ENCODE peak calls at places on chromosomes 16 and 17, in seven cellular contexts. I, C, Y, T, O, X and V are unnamed samples.

GRCh38 chr16:55487048-55487803 is 8.2 kb downstream of the MMP2 start:
- DNase-seq in I (no peak), C (no peak), Y (peak; percentile 90), T (no peak), O (no peak), X (no peak), V (no peak)

GRCh38 chr16:15682105-15682570 is 32.1 kb downstream of the NDE1 start:
- DNase-seq in I (peak; percentile 73), C (peak; percentile 84), Y (no peak), T (no peak), O (peak; percentile 29), X (peak; percentile 21), V (no peak)

GRCh38 chr16:35146723-35147458 is 1687.5 kb downstream of the TP53TG3F start:
- DNase-seq in I (no peak), C (no peak), Y (no peak), T (no peak), O (no peak), X (no peak), V (peak; percentile 43)

GRCh38 chr16:20073203-20074088 is at the start of gene GPR139:
- DNase-seq in I (no peak), C (no peak), Y (no peak), T (no peak), O (no peak), X (no peak), V (no peak)

GRCh38 chr16:64711026-64711425 is 410.8 kb downstream of the CDH11 start:
- DNase-seq in I (no peak), C (no peak), Y (no peak), T (no peak), O (no peak), X (no peak), V (no peak)

GRCh38 chr17:79563237-79564013 is 47.4 kb downstream of the RBFOX3 start:
- DNase-seq in I (no peak), C (no peak), Y (peak; percentile 19), T (no peak), O (no peak), X (no peak), V (peak; percentile 15)

GRCh38 chr17:10875411-10875810 is 37.5 kb upstream of the PIRT start:
- DNase-seq in I (no peak), C (no peak), Y (no peak), T (no peak), O (no peak), X (no peak), V (no peak)

GRCh38 chr17:56648341-56648740 is 54.8 kb downstream of the NOG start:
- DNase-seq in I (no peak), C (no peak), Y (no peak), T (no peak), O (no peak), X (no peak), V (no peak)

GRCh38 chr17:48153711-48154642 is 46.4 kb downstream of the SNX11 start:
- DNase-seq in I (peak; percentile 25), C (peak; percentile 52), Y (no peak), T (no peak), O (peak; percentile 51), X (peak; percentile 68), V (no peak)

GRCh38 chr16:29745853-29746345 is at the start of gene C16orf54:
- DNase-seq in I (peak; percentile 99), C (no peak), Y (peak; percentile 76), T (peak; percentile 89), O (peak; percentile 73), X (peak; percentile 87), V (peak; percentile 99)

GRCh38 chr17:43170140-43170765 is 761 bp upstream of the NBR1 start:
- DNase-seq in I (peak; percentile 97), C (peak; percentile 95), Y (peak; percentile 97), T (peak; percentile 85), O (peak; percentile 91), X (peak; percentile 94), V (peak; percentile 94)

GRCh38 chr17:4881761-4882555 is 17.4 kb upstream of the C17orf107 start:
- DNase-seq in I (peak; percentile 23), C (peak; percentile 52), Y (no peak), T (no peak), O (peak; percentile 83), X (peak; percentile 80), V (peak; percentile 90)

GRCh38 chr17:77644981-77645380 is 313.5 kb upstream of the TNRC6C start:
- DNase-seq in I (no peak), C (no peak), Y (no peak), T (no peak), O (no peak), X (no peak), V (peak; percentile 67)

GRCh38 chr17:14121952-14122351 is 52.6 kb downstream of the COX10 start:
- DNase-seq in I (peak; percentile 19), C (peak; percentile 23), Y (no peak), T (no peak), O (no peak), X (no peak), V (no peak)

GRCh38 chr17:10183931-10184930 is 14.2 kb downstream of the GAS7 start:
- DNase-seq in I (no peak), C (no peak), Y (no peak), T (no peak), O (no peak), X (no peak), V (no peak)

GRCh38 chr17:60535382-60536279 is 9.6 kb upstream of the APPBP2 start:
- DNase-seq in I (no peak), C (no peak), Y (no peak), T (no peak), O (no peak), X (no peak), V (no peak)

GRCh38 chr16:86355951-86356350 is 154.4 kb upstream of the FOXF1 start:
- DNase-seq in I (no peak), C (no peak), Y (no peak), T (no peak), O (no peak), X (no peak), V (no peak)

GRCh38 chr16:55408656-55409055 is 70.3 kb upstream of the MMP2 start:
- DNase-seq in I (no peak), C (no peak), Y (no peak), T (no peak), O (no peak), X (no peak), V (no peak)

GRCh38 chr17:43943769-43944418 is 1.6 kb upstream of the PPY start:
- DNase-seq in I (peak; percentile 74), C (peak; percentile 69), Y (peak; percentile 90), T (peak; percentile 38), O (peak; percentile 86), X (peak; percentile 82), V (peak; percentile 95)

GRCh38 chr16:75025766-75026165 is 26.9 kb downstream of the ZNRF1 start:
- DNase-seq in I (no peak), C (no peak), Y (no peak), T (no peak), O (no peak), X (no peak), V (no peak)

GRCh38 chr16:57623251-57624043 is 5.0 kb upstream of the ADGRG1 start:
- DNase-seq in I (no peak), C (no peak), Y (peak; percentile 72), T (no peak), O (peak; percentile 78), X (peak; percentile 65), V (peak; percentile 59)

GRCh38 chr16:57622361-57623250 is 5.8 kb upstream of the ADGRG1 start:
- DNase-seq in I (no peak), C (no peak), Y (no peak), T (no peak), O (no peak), X (no peak), V (peak; percentile 67)

GRCh38 chr16:57619606-57620315 is 8.7 kb upstream of the ADGRG1 start:
- DNase-seq in I (no peak), C (no peak), Y (peak; percentile 35), T (no peak), O (peak; percentile 85), X (peak; percentile 83), V (peak; percentile 67)

GRCh38 chr16:57620316-57621231 is 7.9 kb upstream of the ADGRG1 start:
- DNase-seq in I (no peak), C (no peak), Y (peak; percentile 49), T (no peak), O (peak; percentile 88), X (peak; percentile 75), V (peak; percentile 46)

GRCh38 chr16:57621521-57622268 is 6.7 kb upstream of the ADGRG1 start:
- DNase-seq in I (no peak), C (no peak), Y (peak; percentile 61), T (no peak), O (no peak), X (no peak), V (peak; percentile 66)
- TF ChIP-seq POLR2AphosphoS5 in I (no peak), C (no peak), Y (no peak), T (no peak), O (no peak), X (no peak), V (no peak)

DNA sequence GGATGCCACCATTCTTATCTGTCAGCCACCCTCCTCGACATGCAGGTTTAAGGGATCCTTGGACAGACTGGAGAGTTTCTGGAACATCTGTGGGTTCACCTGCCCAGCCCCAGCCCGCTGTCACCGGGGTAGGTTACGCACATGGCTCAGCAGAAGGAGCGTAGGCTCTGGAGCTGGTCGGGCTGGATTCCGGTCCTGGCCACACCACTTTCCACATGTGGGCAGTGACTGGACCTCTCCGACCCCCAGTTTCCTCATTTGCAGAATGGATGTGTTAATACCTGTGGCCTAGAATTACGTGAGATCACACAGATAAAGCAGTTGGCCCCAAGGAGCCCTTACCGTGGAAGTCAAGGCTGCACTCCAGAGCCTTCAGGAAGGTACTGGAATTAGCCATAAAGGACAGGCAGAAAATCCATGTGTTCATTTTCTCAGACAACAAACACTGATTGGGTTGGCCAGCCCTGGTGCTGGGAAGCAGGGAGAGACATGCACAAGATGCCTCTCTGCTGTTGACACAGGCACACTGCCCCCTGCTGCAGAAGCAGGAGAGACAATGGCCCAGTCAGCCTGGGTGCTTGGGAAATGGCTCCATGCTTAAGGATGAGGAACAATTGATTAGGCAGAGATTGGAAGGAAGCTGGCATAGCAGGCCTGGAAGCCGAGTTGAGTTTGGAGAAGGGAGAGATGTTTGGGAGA is 58.8 kb downstream of the SF3B3 start:
- DNase-seq in I (no peak), C (no peak), Y (no peak), T (no peak), O (no peak), X (no peak), V (no peak)
- TF ChIP-seq CTCF in I (no peak), C (peak; percentile 25), Y (no peak), T (peak; percentile 38), O (no peak), X (no peak), V (no peak)

GRCh38 chr16:70481929-70482536 is 27.6 kb downstream of the FCSK start:
- DNase-seq in I (no peak), C (no peak), Y (no peak), T (no peak), O (no peak), X (no peak), V (no peak)
- H3K27ac ChIP-seq in I (no peak overlapping the region), C (no peak overlapping the region), Y (no peak overlapping the region), T (no peak overlapping the region), O (no peak overlapping the region), X (no peak overlapping the region), V (no peak overlapping the region)

DNA sequence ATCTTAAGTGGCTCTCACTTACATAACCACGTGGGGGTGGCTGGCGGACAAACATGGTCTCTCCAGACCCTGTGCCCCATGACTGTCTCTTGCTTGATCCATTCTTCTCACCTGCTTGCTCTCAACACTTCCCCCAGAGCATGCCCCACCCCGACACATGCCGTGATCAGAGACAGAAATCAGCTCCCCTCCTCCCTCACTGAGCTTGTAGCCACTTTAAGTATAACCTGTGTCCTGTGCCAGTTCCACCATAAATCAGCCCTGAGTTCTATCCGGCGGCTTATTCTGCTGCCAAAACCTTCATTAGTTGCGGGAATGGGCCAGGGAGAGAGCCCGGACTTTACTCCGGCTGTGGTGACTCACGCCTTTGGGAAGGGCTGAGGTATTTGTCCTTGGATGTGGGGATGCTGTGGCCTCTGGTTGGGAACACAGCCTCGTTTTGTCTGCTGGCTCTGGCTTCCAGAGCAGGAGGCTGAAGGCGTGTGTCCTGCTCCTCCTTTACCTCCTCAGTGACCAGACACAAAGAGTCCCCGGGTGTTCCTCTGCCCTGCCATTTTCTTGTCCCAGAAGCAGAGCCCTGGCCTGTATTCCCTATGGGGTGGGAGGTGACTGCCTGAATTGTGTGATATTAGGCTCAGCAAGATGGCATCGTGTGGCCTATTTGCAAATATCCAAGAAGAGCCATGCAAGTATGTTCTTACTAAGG is 21.1 kb downstream of the ANKRD40 start:
- DNase-seq in I (no peak), C (peak; percentile 28), Y (peak; percentile 95), T (no peak), O (peak; percentile 79), X (peak; percentile 89), V (no peak)
- TF ChIP-seq POLR2AphosphoS5 in I (no peak), C (no peak), Y (peak; percentile 68), T (no peak), O (peak; percentile 83), X (peak; percentile 80), V (peak; percentile 57)